ENCODE peak calls at places on chromosome 6, in seven cellular contexts. One of them, this sample, is unnamed.
A peak's percentile ranks its signal among the peaks of the same experiment; 100 is the strongest.

GRCh38 chr6:11921017-11921438 is 91.1 kb upstream of the HIVEP1 start:
- DNase-seq in mesendoderm: peak; percentile 86
- DNase-seq in T follicular helper cell: no peak
- DNase-seq in AG08396: peak; percentile 90
- DNase-seq in stimulated activated naive B cell treated with anti-CD40 and anti-IgM and Interleukin-4, amounts not matched to agents 10 μg/mL and 1 μg/mL and 100 μg/mL, for 72 hours: no peak
- DNase-seq in NCI-H345: no peak
- DNase-seq in stimulated activated naive CD8-positive, alpha-beta T cell treated with anti-CD3 and anti-CD28 coated beads, Interleukin-15, Interleukin-2, amounts not matched to agents 100 U/mL and 50 U/mL, for 24 hours: no peak
- DNase-seq in this sample: peak; percentile 100

GRCh38 chr6:107244082-107244741 is 128.9 kb upstream of the BEND3 start:
- DNase-seq in mesendoderm: no peak
- DNase-seq in T follicular helper cell: no peak
- DNase-seq in AG08396: no peak
- DNase-seq in stimulated activated naive B cell treated with anti-CD40 and anti-IgM and Interleukin-4, amounts not matched to agents 10 μg/mL and 1 μg/mL and 100 μg/mL, for 72 hours: no peak
- DNase-seq in NCI-H345: no peak
- DNase-seq in stimulated activated naive CD8-positive, alpha-beta T cell treated with anti-CD3 and anti-CD28 coated beads, Interleukin-15, Interleukin-2, amounts not matched to agents 100 U/mL and 50 U/mL, for 24 hours: no peak
- DNase-seq in this sample: no peak

GRCh38 chr6:34580707-34581560 is 24.8 kb upstream of the SPDEF start:
- DNase-seq in mesendoderm: no peak
- DNase-seq in T follicular helper cell: no peak
- DNase-seq in AG08396: no peak
- DNase-seq in stimulated activated naive B cell treated with anti-CD40 and anti-IgM and Interleukin-4, amounts not matched to agents 10 μg/mL and 1 μg/mL and 100 μg/mL, for 72 hours: no peak
- DNase-seq in NCI-H345: no peak
- DNase-seq in stimulated activated naive CD8-positive, alpha-beta T cell treated with anti-CD3 and anti-CD28 coated beads, Interleukin-15, Interleukin-2, amounts not matched to agents 100 U/mL and 50 U/mL, for 24 hours: no peak
- DNase-seq in this sample: no peak

GRCh38 chr6:100176321-100176950 is 182.4 kb upstream of the MCHR2 start:
- DNase-seq in mesendoderm: peak; percentile 64
- DNase-seq in T follicular helper cell: no peak
- DNase-seq in AG08396: peak; percentile 29
- DNase-seq in stimulated activated naive B cell treated with anti-CD40 and anti-IgM and Interleukin-4, amounts not matched to agents 10 μg/mL and 1 μg/mL and 100 μg/mL, for 72 hours: no peak
- DNase-seq in NCI-H345: no peak
- DNase-seq in stimulated activated naive CD8-positive, alpha-beta T cell treated with anti-CD3 and anti-CD28 coated beads, Interleukin-15, Interleukin-2, amounts not matched to agents 100 U/mL and 50 U/mL, for 24 hours: no peak
- DNase-seq in this sample: no peak

GRCh38 chr6:154509421-154510143 is 903 bp downstream of the CNKSR3 start:
- DNase-seq in mesendoderm: peak; percentile 48
- DNase-seq in T follicular helper cell: no peak
- DNase-seq in AG08396: peak; percentile 53
- DNase-seq in stimulated activated naive B cell treated with anti-CD40 and anti-IgM and Interleukin-4, amounts not matched to agents 10 μg/mL and 1 μg/mL and 100 μg/mL, for 72 hours: peak; percentile 1
- DNase-seq in NCI-H345: no peak
- DNase-seq in stimulated activated naive CD8-positive, alpha-beta T cell treated with anti-CD3 and anti-CD28 coated beads, Interleukin-15, Interleukin-2, amounts not matched to agents 100 U/mL and 50 U/mL, for 24 hours: peak; percentile 12
- DNase-seq in this sample: peak; percentile 70

GRCh38 chr6:55276745-55277627 is 50.3 kb upstream of the GFRAL start:
- DNase-seq in mesendoderm: peak; percentile 87
- DNase-seq in T follicular helper cell: no peak
- DNase-seq in AG08396: peak; percentile 34
- DNase-seq in stimulated activated naive B cell treated with anti-CD40 and anti-IgM and Interleukin-4, amounts not matched to agents 10 μg/mL and 1 μg/mL and 100 μg/mL, for 72 hours: no peak
- DNase-seq in NCI-H345: peak; percentile 53
- DNase-seq in stimulated activated naive CD8-positive, alpha-beta T cell treated with anti-CD3 and anti-CD28 coated beads, Interleukin-15, Interleukin-2, amounts not matched to agents 100 U/mL and 50 U/mL, for 24 hours: no peak
- DNase-seq in this sample: no peak

GRCh38 chr6:17803409-17803808 is 96.7 kb upstream of the NUP153 start:
- DNase-seq in mesendoderm: no peak
- DNase-seq in T follicular helper cell: no peak
- DNase-seq in AG08396: no peak
- DNase-seq in stimulated activated naive B cell treated with anti-CD40 and anti-IgM and Interleukin-4, amounts not matched to agents 10 μg/mL and 1 μg/mL and 100 μg/mL, for 72 hours: no peak
- DNase-seq in NCI-H345: no peak
- DNase-seq in stimulated activated naive CD8-positive, alpha-beta T cell treated with anti-CD3 and anti-CD28 coated beads, Interleukin-15, Interleukin-2, amounts not matched to agents 100 U/mL and 50 U/mL, for 24 hours: no peak
- DNase-seq in this sample: no peak

GRCh38 chr6:159716247-159717086 is 10.8 kb upstream of the WTAP start:
- DNase-seq in mesendoderm: no peak
- DNase-seq in T follicular helper cell: no peak
- DNase-seq in AG08396: peak; percentile 76
- DNase-seq in stimulated activated naive B cell treated with anti-CD40 and anti-IgM and Interleukin-4, amounts not matched to agents 10 μg/mL and 1 μg/mL and 100 μg/mL, for 72 hours: no peak
- DNase-seq in NCI-H345: no peak
- DNase-seq in stimulated activated naive CD8-positive, alpha-beta T cell treated with anti-CD3 and anti-CD28 coated beads, Interleukin-15, Interleukin-2, amounts not matched to agents 100 U/mL and 50 U/mL, for 24 hours: no peak
- DNase-seq in this sample: peak; percentile 83

GRCh38 chr6:16184129-16184528 is 54.3 kb upstream of the GMPR start:
- DNase-seq in mesendoderm: peak; percentile 85
- DNase-seq in T follicular helper cell: no peak
- DNase-seq in AG08396: peak; percentile 40
- DNase-seq in stimulated activated naive B cell treated with anti-CD40 and anti-IgM and Interleukin-4, amounts not matched to agents 10 μg/mL and 1 μg/mL and 100 μg/mL, for 72 hours: peak; percentile 32
- DNase-seq in NCI-H345: no peak
- DNase-seq in stimulated activated naive CD8-positive, alpha-beta T cell treated with anti-CD3 and anti-CD28 coated beads, Interleukin-15, Interleukin-2, amounts not matched to agents 100 U/mL and 50 U/mL, for 24 hours: no peak
- DNase-seq in this sample: no peak

GRCh38 chr6:106913676-106914280 is 60.8 kb downstream of the CD24 start:
- DNase-seq in mesendoderm: peak; percentile 53
- DNase-seq in T follicular helper cell: no peak
- DNase-seq in AG08396: no peak
- DNase-seq in stimulated activated naive B cell treated with anti-CD40 and anti-IgM and Interleukin-4, amounts not matched to agents 10 μg/mL and 1 μg/mL and 100 μg/mL, for 72 hours: no peak
- DNase-seq in NCI-H345: no peak
- DNase-seq in stimulated activated naive CD8-positive, alpha-beta T cell treated with anti-CD3 and anti-CD28 coated beads, Interleukin-15, Interleukin-2, amounts not matched to agents 100 U/mL and 50 U/mL, for 24 hours: no peak
- DNase-seq in this sample: no peak

GRCh38 chr6:85620308-85620707 is 22.4 kb downstream of the SYNCRIP start:
- DNase-seq in mesendoderm: no peak
- DNase-seq in T follicular helper cell: no peak
- DNase-seq in AG08396: no peak
- DNase-seq in stimulated activated naive B cell treated with anti-CD40 and anti-IgM and Interleukin-4, amounts not matched to agents 10 μg/mL and 1 μg/mL and 100 μg/mL, for 72 hours: no peak
- DNase-seq in NCI-H345: no peak
- DNase-seq in stimulated activated naive CD8-positive, alpha-beta T cell treated with anti-CD3 and anti-CD28 coated beads, Interleukin-15, Interleukin-2, amounts not matched to agents 100 U/mL and 50 U/mL, for 24 hours: no peak
- DNase-seq in this sample: no peak

GRCh38 chr6:107712523-107713213 is 111.4 kb downstream of the SCML4 start:
- DNase-seq in mesendoderm: no peak
- DNase-seq in T follicular helper cell: no peak
- DNase-seq in AG08396: peak; percentile 29
- DNase-seq in stimulated activated naive B cell treated with anti-CD40 and anti-IgM and Interleukin-4, amounts not matched to agents 10 μg/mL and 1 μg/mL and 100 μg/mL, for 72 hours: peak; percentile 5
- DNase-seq in NCI-H345: no peak
- DNase-seq in stimulated activated naive CD8-positive, alpha-beta T cell treated with anti-CD3 and anti-CD28 coated beads, Interleukin-15, Interleukin-2, amounts not matched to agents 100 U/mL and 50 U/mL, for 24 hours: no peak
- DNase-seq in this sample: no peak

GRCh38 chr6:144482142-144482541 is 197.0 kb downstream of the UTRN start:
- DNase-seq in mesendoderm: peak; percentile 84
- DNase-seq in T follicular helper cell: peak; percentile 58
- DNase-seq in AG08396: peak; percentile 71
- DNase-seq in stimulated activated naive B cell treated with anti-CD40 and anti-IgM and Interleukin-4, amounts not matched to agents 10 μg/mL and 1 μg/mL and 100 μg/mL, for 72 hours: peak; percentile 44
- DNase-seq in NCI-H345: peak; percentile 61
- DNase-seq in stimulated activated naive CD8-positive, alpha-beta T cell treated with anti-CD3 and anti-CD28 coated beads, Interleukin-15, Interleukin-2, amounts not matched to agents 100 U/mL and 50 U/mL, for 24 hours: peak; percentile 72
- DNase-seq in this sample: peak; percentile 63

GRCh38 chr6:112038756-112039430 is 15.0 kb upstream of the CCN6 start:
- DNase-seq in mesendoderm: no peak
- DNase-seq in T follicular helper cell: no peak
- DNase-seq in AG08396: no peak
- DNase-seq in stimulated activated naive B cell treated with anti-CD40 and anti-IgM and Interleukin-4, amounts not matched to agents 10 μg/mL and 1 μg/mL and 100 μg/mL, for 72 hours: no peak
- DNase-seq in NCI-H345: no peak
- DNase-seq in stimulated activated naive CD8-positive, alpha-beta T cell treated with anti-CD3 and anti-CD28 coated beads, Interleukin-15, Interleukin-2, amounts not matched to agents 100 U/mL and 50 U/mL, for 24 hours: no peak
- DNase-seq in this sample: no peak

GRCh38 chr6:109096198-109096597 is 891 bp downstream of the CEP57L1 start:
- DNase-seq in mesendoderm: no peak
- DNase-seq in T follicular helper cell: no peak
- DNase-seq in AG08396: no peak
- DNase-seq in stimulated activated naive B cell treated with anti-CD40 and anti-IgM and Interleukin-4, amounts not matched to agents 10 μg/mL and 1 μg/mL and 100 μg/mL, for 72 hours: no peak
- DNase-seq in NCI-H345: no peak
- DNase-seq in stimulated activated naive CD8-positive, alpha-beta T cell treated with anti-CD3 and anti-CD28 coated beads, Interleukin-15, Interleukin-2, amounts not matched to agents 100 U/mL and 50 U/mL, for 24 hours: no peak
- DNase-seq in this sample: no peak

GRCh38 chr6:156917213-156917612 is 140.0 kb downstream of the ARID1B start:
- DNase-seq in mesendoderm: peak; percentile 53
- DNase-seq in T follicular helper cell: no peak
- DNase-seq in AG08396: no peak
- DNase-seq in stimulated activated naive B cell treated with anti-CD40 and anti-IgM and Interleukin-4, amounts not matched to agents 10 μg/mL and 1 μg/mL and 100 μg/mL, for 72 hours: no peak
- DNase-seq in NCI-H345: no peak
- DNase-seq in stimulated activated naive CD8-positive, alpha-beta T cell treated with anti-CD3 and anti-CD28 coated beads, Interleukin-15, Interleukin-2, amounts not matched to agents 100 U/mL and 50 U/mL, for 24 hours: no peak
- DNase-seq in this sample: no peak

GRCh38 chr6:38346291-38347079 is 293.2 kb downstream of the BTBD9 start:
- DNase-seq in mesendoderm: peak; percentile 86
- DNase-seq in T follicular helper cell: no peak
- DNase-seq in AG08396: peak; percentile 29
- DNase-seq in stimulated activated naive B cell treated with anti-CD40 and anti-IgM and Interleukin-4, amounts not matched to agents 10 μg/mL and 1 μg/mL and 100 μg/mL, for 72 hours: no peak
- DNase-seq in NCI-H345: no peak
- DNase-seq in stimulated activated naive CD8-positive, alpha-beta T cell treated with anti-CD3 and anti-CD28 coated beads, Interleukin-15, Interleukin-2, amounts not matched to agents 100 U/mL and 50 U/mL, for 24 hours: no peak
- DNase-seq in this sample: peak; percentile 65

GRCh38 chr6:157239148-157239547 is 84.2 kb downstream of the TMEM242 start:
- DNase-seq in mesendoderm: no peak
- DNase-seq in T follicular helper cell: no peak
- DNase-seq in AG08396: no peak
- DNase-seq in stimulated activated naive B cell treated with anti-CD40 and anti-IgM and Interleukin-4, amounts not matched to agents 10 μg/mL and 1 μg/mL and 100 μg/mL, for 72 hours: no peak
- DNase-seq in NCI-H345: no peak
- DNase-seq in stimulated activated naive CD8-positive, alpha-beta T cell treated with anti-CD3 and anti-CD28 coated beads, Interleukin-15, Interleukin-2, amounts not matched to agents 100 U/mL and 50 U/mL, for 24 hours: no peak
- DNase-seq in this sample: no peak

GRCh38 chr6:15368186-15368585 is 122.3 kb downstream of the JARID2 start:
- DNase-seq in mesendoderm: no peak
- DNase-seq in T follicular helper cell: no peak
- DNase-seq in AG08396: no peak
- DNase-seq in stimulated activated naive B cell treated with anti-CD40 and anti-IgM and Interleukin-4, amounts not matched to agents 10 μg/mL and 1 μg/mL and 100 μg/mL, for 72 hours: no peak
- DNase-seq in NCI-H345: no peak
- DNase-seq in stimulated activated naive CD8-positive, alpha-beta T cell treated with anti-CD3 and anti-CD28 coated beads, Interleukin-15, Interleukin-2, amounts not matched to agents 100 U/mL and 50 U/mL, for 24 hours: no peak
- DNase-seq in this sample: no peak

GRCh38 chr6:12973302-12973865 is 256.8 kb downstream of the PHACTR1 start:
- DNase-seq in mesendoderm: no peak
- DNase-seq in T follicular helper cell: no peak
- DNase-seq in AG08396: no peak
- DNase-seq in stimulated activated naive B cell treated with anti-CD40 and anti-IgM and Interleukin-4, amounts not matched to agents 10 μg/mL and 1 μg/mL and 100 μg/mL, for 72 hours: no peak
- DNase-seq in NCI-H345: no peak
- DNase-seq in stimulated activated naive CD8-positive, alpha-beta T cell treated with anti-CD3 and anti-CD28 coated beads, Interleukin-15, Interleukin-2, amounts not matched to agents 100 U/mL and 50 U/mL, for 24 hours: no peak
- DNase-seq in this sample: no peak

GRCh38 chr6:170439366-170440351 is 113.4 kb downstream of the PSMB1 start:
- DNase-seq in mesendoderm: no peak
- DNase-seq in T follicular helper cell: no peak
- DNase-seq in AG08396: no peak
- DNase-seq in stimulated activated naive B cell treated with anti-CD40 and anti-IgM and Interleukin-4, amounts not matched to agents 10 μg/mL and 1 μg/mL and 100 μg/mL, for 72 hours: no peak
- DNase-seq in NCI-H345: no peak
- DNase-seq in stimulated activated naive CD8-positive, alpha-beta T cell treated with anti-CD3 and anti-CD28 coated beads, Interleukin-15, Interleukin-2, amounts not matched to agents 100 U/mL and 50 U/mL, for 24 hours: no peak
- DNase-seq in this sample: peak; percentile 37

GRCh38 chr6:105608711-105609374 is 206.0 kb upstream of the PREP start:
- DNase-seq in mesendoderm: peak; percentile 67
- DNase-seq in T follicular helper cell: no peak
- DNase-seq in AG08396: peak; percentile 61
- DNase-seq in stimulated activated naive B cell treated with anti-CD40 and anti-IgM and Interleukin-4, amounts not matched to agents 10 μg/mL and 1 μg/mL and 100 μg/mL, for 72 hours: no peak
- DNase-seq in NCI-H345: no peak
- DNase-seq in stimulated activated naive CD8-positive, alpha-beta T cell treated with anti-CD3 and anti-CD28 coated beads, Interleukin-15, Interleukin-2, amounts not matched to agents 100 U/mL and 50 U/mL, for 24 hours: no peak
- DNase-seq in this sample: peak; percentile 44

GRCh38 chr6:52362443-52363221 is 681 bp downstream of the PAQR8 start:
- DNase-seq in mesendoderm: peak; percentile 30
- DNase-seq in T follicular helper cell: peak; percentile 22
- DNase-seq in AG08396: peak; percentile 52
- DNase-seq in stimulated activated naive B cell treated with anti-CD40 and anti-IgM and Interleukin-4, amounts not matched to agents 10 μg/mL and 1 μg/mL and 100 μg/mL, for 72 hours: peak; percentile 22
- DNase-seq in NCI-H345: peak; percentile 24
- DNase-seq in stimulated activated naive CD8-positive, alpha-beta T cell treated with anti-CD3 and anti-CD28 coated beads, Interleukin-15, Interleukin-2, amounts not matched to agents 100 U/mL and 50 U/mL, for 24 hours: peak; percentile 63
- DNase-seq in this sample: peak; percentile 70

GRCh38 chr6:15509335-15509933 is 153.4 kb downstream of the DTNBP1 start:
- DNase-seq in mesendoderm: no peak
- DNase-seq in T follicular helper cell: no peak
- DNase-seq in AG08396: no peak
- DNase-seq in stimulated activated naive B cell treated with anti-CD40 and anti-IgM and Interleukin-4, amounts not matched to agents 10 μg/mL and 1 μg/mL and 100 μg/mL, for 72 hours: no peak
- DNase-seq in NCI-H345: no peak
- DNase-seq in stimulated activated naive CD8-positive, alpha-beta T cell treated with anti-CD3 and anti-CD28 coated beads, Interleukin-15, Interleukin-2, amounts not matched to agents 100 U/mL and 50 U/mL, for 24 hours: no peak
- DNase-seq in this sample: no peak

GRCh38 chr6:160247457-160247883 is 11.2 kb downstream of the SLC22A2 start:
- DNase-seq in mesendoderm: no peak
- DNase-seq in T follicular helper cell: no peak
- DNase-seq in AG08396: no peak
- DNase-seq in stimulated activated naive B cell treated with anti-CD40 and anti-IgM and Interleukin-4, amounts not matched to agents 10 μg/mL and 1 μg/mL and 100 μg/mL, for 72 hours: no peak
- DNase-seq in NCI-H345: no peak
- DNase-seq in stimulated activated naive CD8-positive, alpha-beta T cell treated with anti-CD3 and anti-CD28 coated beads, Interleukin-15, Interleukin-2, amounts not matched to agents 100 U/mL and 50 U/mL, for 24 hours: no peak
- DNase-seq in this sample: no peak

GRCh38 chr6:50602191-50602810 is 111.0 kb upstream of the TFAP2D start:
- DNase-seq in mesendoderm: peak; percentile 46
- DNase-seq in T follicular helper cell: no peak
- DNase-seq in AG08396: peak; percentile 2
- DNase-seq in stimulated activated naive B cell treated with anti-CD40 and anti-IgM and Interleukin-4, amounts not matched to agents 10 μg/mL and 1 μg/mL and 100 μg/mL, for 72 hours: no peak
- DNase-seq in NCI-H345: peak; percentile 53
- DNase-seq in stimulated activated naive CD8-positive, alpha-beta T cell treated with anti-CD3 and anti-CD28 coated beads, Interleukin-15, Interleukin-2, amounts not matched to agents 100 U/mL and 50 U/mL, for 24 hours: no peak
- DNase-seq in this sample: no peak

GRCh38 chr6:151869345-151869744 is 61.9 kb downstream of the ESR1 start:
- DNase-seq in mesendoderm: no peak
- DNase-seq in T follicular helper cell: no peak
- DNase-seq in AG08396: no peak
- DNase-seq in stimulated activated naive B cell treated with anti-CD40 and anti-IgM and Interleukin-4, amounts not matched to agents 10 μg/mL and 1 μg/mL and 100 μg/mL, for 72 hours: no peak
- DNase-seq in NCI-H345: no peak
- DNase-seq in stimulated activated naive CD8-positive, alpha-beta T cell treated with anti-CD3 and anti-CD28 coated beads, Interleukin-15, Interleukin-2, amounts not matched to agents 100 U/mL and 50 U/mL, for 24 hours: no peak
- DNase-seq in this sample: no peak

GRCh38 chr6:53410508-53411258 is 61.9 kb upstream of the ELOVL5 start:
- DNase-seq in mesendoderm: peak; percentile 52
- DNase-seq in T follicular helper cell: peak; percentile 50
- DNase-seq in AG08396: peak; percentile 55
- DNase-seq in stimulated activated naive B cell treated with anti-CD40 and anti-IgM and Interleukin-4, amounts not matched to agents 10 μg/mL and 1 μg/mL and 100 μg/mL, for 72 hours: peak; percentile 20
- DNase-seq in NCI-H345: no peak
- DNase-seq in stimulated activated naive CD8-positive, alpha-beta T cell treated with anti-CD3 and anti-CD28 coated beads, Interleukin-15, Interleukin-2, amounts not matched to agents 100 U/mL and 50 U/mL, for 24 hours: peak; percentile 54
- DNase-seq in this sample: peak; percentile 11

GRCh38 chr6:164927288-164928040 is 381.9 kb downstream of the C6orf118 start:
- DNase-seq in mesendoderm: peak; percentile 61
- DNase-seq in T follicular helper cell: peak; percentile 26
- DNase-seq in AG08396: peak; percentile 67
- DNase-seq in stimulated activated naive B cell treated with anti-CD40 and anti-IgM and Interleukin-4, amounts not matched to agents 10 μg/mL and 1 μg/mL and 100 μg/mL, for 72 hours: peak; percentile 40
- DNase-seq in NCI-H345: peak; percentile 64
- DNase-seq in stimulated activated naive CD8-positive, alpha-beta T cell treated with anti-CD3 and anti-CD28 coated beads, Interleukin-15, Interleukin-2, amounts not matched to agents 100 U/mL and 50 U/mL, for 24 hours: peak; percentile 62
- DNase-seq in this sample: peak; percentile 55

GRCh38 chr6:39669117-39669690 is 56.0 kb downstream of the KIF6 start:
- DNase-seq in mesendoderm: no peak
- DNase-seq in T follicular helper cell: no peak
- DNase-seq in AG08396: no peak
- DNase-seq in stimulated activated naive B cell treated with anti-CD40 and anti-IgM and Interleukin-4, amounts not matched to agents 10 μg/mL and 1 μg/mL and 100 μg/mL, for 72 hours: no peak
- DNase-seq in NCI-H345: no peak
- DNase-seq in stimulated activated naive CD8-positive, alpha-beta T cell treated with anti-CD3 and anti-CD28 coated beads, Interleukin-15, Interleukin-2, amounts not matched to agents 100 U/mL and 50 U/mL, for 24 hours: no peak
- DNase-seq in this sample: no peak

GRCh38 chr6:137765044-137765443 is 102.0 kb upstream of the TNFAIP3 start:
- DNase-seq in mesendoderm: no peak
- DNase-seq in T follicular helper cell: no peak
- DNase-seq in AG08396: no peak
- DNase-seq in stimulated activated naive B cell treated with anti-CD40 and anti-IgM and Interleukin-4, amounts not matched to agents 10 μg/mL and 1 μg/mL and 100 μg/mL, for 72 hours: no peak
- DNase-seq in NCI-H345: no peak
- DNase-seq in stimulated activated naive CD8-positive, alpha-beta T cell treated with anti-CD3 and anti-CD28 coated beads, Interleukin-15, Interleukin-2, amounts not matched to agents 100 U/mL and 50 U/mL, for 24 hours: no peak
- DNase-seq in this sample: no peak

GRCh38 chr6:156102129-156102528 is 646.5 kb upstream of the NOX3 start:
- DNase-seq in mesendoderm: peak; percentile 24
- DNase-seq in T follicular helper cell: no peak
- DNase-seq in AG08396: no peak
- DNase-seq in stimulated activated naive B cell treated with anti-CD40 and anti-IgM and Interleukin-4, amounts not matched to agents 10 μg/mL and 1 μg/mL and 100 μg/mL, for 72 hours: no peak
- DNase-seq in NCI-H345: no peak
- DNase-seq in stimulated activated naive CD8-positive, alpha-beta T cell treated with anti-CD3 and anti-CD28 coated beads, Interleukin-15, Interleukin-2, amounts not matched to agents 100 U/mL and 50 U/mL, for 24 hours: no peak
- DNase-seq in this sample: peak; percentile 1

GRCh38 chr6:126118934-126119333 is 132.6 kb downstream of the TRMT11 start:
- DNase-seq in mesendoderm: peak; percentile 44
- DNase-seq in T follicular helper cell: no peak
- DNase-seq in AG08396: no peak
- DNase-seq in stimulated activated naive B cell treated with anti-CD40 and anti-IgM and Interleukin-4, amounts not matched to agents 10 μg/mL and 1 μg/mL and 100 μg/mL, for 72 hours: no peak
- DNase-seq in NCI-H345: no peak
- DNase-seq in stimulated activated naive CD8-positive, alpha-beta T cell treated with anti-CD3 and anti-CD28 coated beads, Interleukin-15, Interleukin-2, amounts not matched to agents 100 U/mL and 50 U/mL, for 24 hours: no peak
- DNase-seq in this sample: no peak

GRCh38 chr6:112802154-112802553 is 455.0 kb downstream of the RFPL4B start:
- DNase-seq in mesendoderm: no peak
- DNase-seq in T follicular helper cell: no peak
- DNase-seq in AG08396: peak; percentile 53
- DNase-seq in stimulated activated naive B cell treated with anti-CD40 and anti-IgM and Interleukin-4, amounts not matched to agents 10 μg/mL and 1 μg/mL and 100 μg/mL, for 72 hours: no peak
- DNase-seq in NCI-H345: no peak
- DNase-seq in stimulated activated naive CD8-positive, alpha-beta T cell treated with anti-CD3 and anti-CD28 coated beads, Interleukin-15, Interleukin-2, amounts not matched to agents 100 U/mL and 50 U/mL, for 24 hours: no peak
- DNase-seq in this sample: no peak

GRCh38 chr6:167907837-167908681 is 81.3 kb downstream of the AFDN start:
- DNase-seq in mesendoderm: peak; percentile 47
- DNase-seq in T follicular helper cell: no peak
- DNase-seq in AG08396: peak; percentile 11
- DNase-seq in stimulated activated naive B cell treated with anti-CD40 and anti-IgM and Interleukin-4, amounts not matched to agents 10 μg/mL and 1 μg/mL and 100 μg/mL, for 72 hours: no peak
- DNase-seq in NCI-H345: peak; percentile 34
- DNase-seq in stimulated activated naive CD8-positive, alpha-beta T cell treated with anti-CD3 and anti-CD28 coated beads, Interleukin-15, Interleukin-2, amounts not matched to agents 100 U/mL and 50 U/mL, for 24 hours: no peak
- DNase-seq in this sample: no peak

GRCh38 chr6:98927534-98927933 is 20.2 kb downstream of the FBXL4 start:
- DNase-seq in mesendoderm: no peak
- DNase-seq in T follicular helper cell: no peak
- DNase-seq in AG08396: no peak
- DNase-seq in stimulated activated naive B cell treated with anti-CD40 and anti-IgM and Interleukin-4, amounts not matched to agents 10 μg/mL and 1 μg/mL and 100 μg/mL, for 72 hours: no peak
- DNase-seq in NCI-H345: peak; percentile 88
- DNase-seq in stimulated activated naive CD8-positive, alpha-beta T cell treated with anti-CD3 and anti-CD28 coated beads, Interleukin-15, Interleukin-2, amounts not matched to agents 100 U/mL and 50 U/mL, for 24 hours: no peak
- DNase-seq in this sample: no peak

GRCh38 chr6:134902907-134903306 is 47.0 kb downstream of the ALDH8A1 start:
- DNase-seq in mesendoderm: no peak
- DNase-seq in T follicular helper cell: no peak
- DNase-seq in AG08396: no peak
- DNase-seq in stimulated activated naive B cell treated with anti-CD40 and anti-IgM and Interleukin-4, amounts not matched to agents 10 μg/mL and 1 μg/mL and 100 μg/mL, for 72 hours: no peak
- DNase-seq in NCI-H345: no peak
- DNase-seq in stimulated activated naive CD8-positive, alpha-beta T cell treated with anti-CD3 and anti-CD28 coated beads, Interleukin-15, Interleukin-2, amounts not matched to agents 100 U/mL and 50 U/mL, for 24 hours: no peak
- DNase-seq in this sample: no peak

GRCh38 chr6:137729866-137730629 is 137.0 kb upstream of the TNFAIP3 start:
- DNase-seq in mesendoderm: no peak
- DNase-seq in T follicular helper cell: no peak
- DNase-seq in AG08396: no peak
- DNase-seq in stimulated activated naive B cell treated with anti-CD40 and anti-IgM and Interleukin-4, amounts not matched to agents 10 μg/mL and 1 μg/mL and 100 μg/mL, for 72 hours: no peak
- DNase-seq in NCI-H345: no peak
- DNase-seq in stimulated activated naive CD8-positive, alpha-beta T cell treated with anti-CD3 and anti-CD28 coated beads, Interleukin-15, Interleukin-2, amounts not matched to agents 100 U/mL and 50 U/mL, for 24 hours: no peak
- DNase-seq in this sample: no peak

This sample was measured in MG63.